ENCODE peak calls at places on chromosomes 7 and 10, in four cellular contexts. S, W, K and I are unnamed samples.

GRCh38 chr7:121620206-121620605 is 224.1 kb upstream of the FAM3C start:
- DNase-seq in S (no peak), W (no peak), K (no peak), I (no peak)

GRCh38 chr7:1200045-1200444 is 32.6 kb upstream of the UNCX start:
- DNase-seq in S (no peak), W (no peak), K (no peak), I (no peak)

GRCh38 chr7:106480161-106480579 is 180.8 kb downstream of the CCDC71L start:
- DNase-seq in S (no peak), W (no peak), K (no peak), I (no peak)

GRCh38 chr10:130934333-130935035 is 377.0 kb downstream of the TCERG1L start:
- DNase-seq in S (no peak), W (no peak), K (no peak), I (no peak)

GRCh38 chr10:21993360-21994001 is 10.0 kb downstream of the DNAJC1 start:
- DNase-seq in S (no peak), W (peak), K (no peak), I (no peak)

GRCh38 chr10:52752801-52753437 is 19.7 kb downstream of the MBL2 start:
- DNase-seq in S (no peak), W (no peak), K (no peak), I (no peak)

GRCh38 chr7:129553861-129554530 is 51.7 kb downstream of the SMKR1 start:
- DNase-seq in S (no peak), W (no peak), K (peak), I (no peak)

GRCh38 chr10:128068398-128069285 is 57.6 kb downstream of the MKI67 start:
- DNase-seq in S (no peak), W (no peak), K (no peak), I (no peak)

GRCh38 chr10:15802375-15802949 is 57.8 kb downstream of the MINDY3 start:
- DNase-seq in S (no peak), W (no peak), K (peak), I (no peak)

GRCh38 chr7:87608443-87608842 is 7.8 kb upstream of the ABCB1 start:
- DNase-seq in S (no peak), W (no peak), K (no peak), I (no peak)

GRCh38 chr10:103814626-103815370 is 40.6 kb downstream of the SH3PXD2A start:
- DNase-seq in S (no peak), W (no peak), K (no peak), I (no peak)

GRCh38 chr7:1675036-1675671 is 5.1 kb downstream of the ELFN1 start:
- DNase-seq in S (no peak), W (no peak), K (no peak), I (no peak)

GRCh38 chr7:74479066-74479781 is 25.5 kb downstream of the GTF2IRD1 start:
- DNase-seq in S (no peak), W (no peak), K (no peak), I (no peak)

GRCh38 chr7:50798126-50798525 is 15.4 kb upstream of the GRB10 start:
- DNase-seq in S (no peak), W (no peak), K (no peak), I (no peak)

GRCh38 chr10:101834341-101834740 is 9.3 kb downstream of the KCNIP2 start:
- DNase-seq in S (no peak), W (no peak), K (peak), I (no peak)

GRCh38 chr7:130881091-130881798 is 147.2 kb upstream of the KLF14 start:
- DNase-seq in S (no peak), W (no peak), K (no peak), I (peak)

GRCh38 chr10:72226418-72227027 is 10.4 kb upstream of the ASCC1 start:
- DNase-seq in S (no peak), W (no peak), K (no peak), I (no peak)

GRCh38 chr7:80781561-80781979 is 137.3 kb downstream of the SEMA3C start:
- DNase-seq in S (no peak), W (peak), K (no peak), I (no peak)

GRCh38 chr7:45221266-45221665 is 63.7 kb downstream of the RAMP3 start:
- DNase-seq in S (no peak), W (no peak), K (no peak), I (no peak)

GRCh38 chr10:106795619-106796018 is 368.9 kb downstream of the SORCS1 start:
- DNase-seq in S (peak), W (no peak), K (peak), I (no peak)

GRCh38 chr7:154781369-154782303 is 221.3 kb downstream of the PAXIP1 start:
- DNase-seq in S (no peak), W (no peak), K (no peak), I (no peak)

GRCh38 chr7:44884553-44885393 is 557 bp downstream of the PURB start:
- DNase-seq in S (no peak), W (no peak), K (peak), I (no peak)

GRCh38 chr10:116417821-116418220 is 9.8 kb upstream of the PNLIPRP3 start:
- DNase-seq in S (no peak), W (no peak), K (no peak), I (no peak)

GRCh38 chr10:72308320-72308987 is 34.7 kb downstream of the DDIT4 start:
- DNase-seq in S (peak), W (peak), K (peak), I (no peak)

GRCh38 chr7:121286186-121286585 is 42.6 kb upstream of the WNT16 start:
- DNase-seq in S (no peak), W (no peak), K (no peak), I (no peak)

GRCh38 chr10:44974628-44975431 is 3.8 kb downstream of the DEPP1 start:
- DNase-seq in S (peak), W (peak), K (peak), I (no peak)

GRCh38 chr10:70190581-70190980 is 20.3 kb upstream of the SAR1A start:
- DNase-seq in S (no peak), W (no peak), K (no peak), I (no peak)

GRCh38 chr10:97991875-97992274 is 38.5 kb downstream of the CRTAC1 start:
- DNase-seq in S (peak), W (no peak), K (peak), I (no peak)

GRCh38 chr10:23917251-23917908 is 291.6 kb upstream of the KIAA1217 start:
- DNase-seq in S (no peak), W (no peak), K (no peak), I (no peak)

GRCh38 chr7:98329100-98329871 is 47.8 kb downstream of the BRI3 start:
- DNase-seq in S (no peak), W (no peak), K (no peak), I (no peak)

GRCh38 chr10:13253726-13254125 is 19.6 kb upstream of the UCMA start:
- DNase-seq in S (no peak), W (no peak), K (no peak), I (no peak)

GRCh38 chr10:50614444-50615137 is 9.2 kb downstream of the SGMS1 start:
- DNase-seq in S (peak), W (peak), K (peak), I (no peak)

GRCh38 chr10:86971146-86971991 is 3.1 kb downstream of the ADIRF start:
- DNase-seq in S (no peak), W (peak), K (no peak), I (peak)

GRCh38 chr7:8817448-8818036 is 384.1 kb downstream of the NXPH1 start:
- DNase-seq in S (no peak), W (no peak), K (peak), I (no peak)
- TF ChIP-seq TCF7L2 in S (no peak), W (no peak), K (no peak), I (no peak)

GRCh38 chr10:7085913-7086589 is 324.8 kb downstream of the SFMBT2 start:
- DNase-seq in S (no peak), W (no peak), K (peak), I (no peak)
- TF ChIP-seq TCF7L2 in S (no peak), W (no peak), K (no peak), I (no peak)

GRCh38 chr7:116630932-116631449 is 41.0 kb upstream of the MET start:
- DNase-seq in S (peak), W (peak), K (peak), I (peak)
- TF ChIP-seq TCF7L2 in S (no peak), W (peak), K (no peak), I (no peak)

GRCh38 chr10:29392376-29393021 is 103.6 kb downstream of the LYZL1 start:
- DNase-seq in S (peak), W (no peak), K (peak), I (no peak)

GRCh38 chr10:29389493-29389892 is 100.6 kb downstream of the LYZL1 start:
- DNase-seq in S (no peak), W (no peak), K (no peak), I (no peak)

GRCh38 chr10:29386347-29386999 is 97.6 kb downstream of the LYZL1 start:
- DNase-seq in S (peak), W (no peak), K (peak), I (no peak)

GRCh38 chr10:29387269-29387668 is 98.4 kb downstream of the LYZL1 start:
- DNase-seq in S (no peak), W (no peak), K (no peak), I (no peak)

GRCh38 chr10:29389935-29390334 is 101.1 kb downstream of the LYZL1 start:
- DNase-seq in S (peak), W (no peak), K (no peak), I (no peak)
- TF ChIP-seq TCF7L2 in S (no peak), W (no peak), K (no peak), I (no peak)

GRCh38 chr10:74153123-74153522 is 2.1 kb downstream of the ADK start:
- DNase-seq in S (peak), W (peak), K (peak), I (no peak)
- TF ChIP-seq TCF7L2 in S (no peak), W (no peak), K (no peak), I (no peak)